ENCODE peak calls at places on chromosomes 2 and 18, in six cellular contexts. D, Z, L, W, J and Y are unnamed samples.

GRCh38 chr2:18674309-18674708 is 84.9 kb upstream of the NT5C1B start:
- DNase-seq in J (no peak), L (no peak), Z (no peak), D (no peak), W (no peak), Y (no peak)

GRCh38 chr2:12965540-12966269 is 249.0 kb downstream of the TRIB2 start:
- DNase-seq in L (no peak), J (peak; percentile 82), D (no peak), W (no peak), Z (no peak), Y (no peak)

GRCh38 chr2:43092520-43093179 is 133.8 kb downstream of the ZFP36L2 start:
- DNase-seq in L (no peak), D (no peak), J (no peak), W (no peak), Z (no peak), Y (no peak)

GRCh38 chr2:65901809-65902208 is 469.4 kb upstream of the SPRED2 start:
- DNase-seq in W (no peak), L (no peak), D (no peak), Z (no peak), J (no peak), Y (no peak)

GRCh38 chr2:196431957-196432356 is 207.6 kb upstream of the CCDC150 start:
- DNase-seq in L (no peak), D (no peak), Z (no peak), W (peak; percentile 85), J (peak; percentile 15), Y (no peak)

GRCh38 chr2:147045113-147045512 is 799.7 kb upstream of the ACVR2A start:
- DNase-seq in W (peak; percentile 83), D (no peak), J (peak; percentile 42), L (peak; percentile 28), Z (no peak), Y (no peak)

GRCh38 chr18:34848156-34848555 is 138.1 kb downstream of the DTNA start:
- DNase-seq in J (no peak), W (peak; percentile 5), L (no peak), D (no peak), Z (no peak), Y (no peak)

GRCh38 chr2:197576631-197577030 is 60.8 kb downstream of the MOB4 start:
- DNase-seq in W (no peak), D (no peak), Z (no peak), J (peak; percentile 39), L (no peak), Y (no peak)

GRCh38 chr2:233740875-233741274 is 12.0 kb downstream of the UGT1A3 start:
- DNase-seq in L (no peak), Z (no peak), W (no peak), D (no peak), J (no peak), Y (no peak)

GRCh38 chr2:149715005-149715592 is 127.5 kb upstream of the MMADHC start:
- DNase-seq in W (peak; percentile 86), L (no peak), D (no peak), J (peak; percentile 45), Z (no peak), Y (no peak)

GRCh38 chr2:74516070-74516633 is 1.9 kb downstream of the TLX2 start:
- DNase-seq in D (peak; percentile 86), W (peak; percentile 95), L (no peak), J (no peak), Z (no peak), Y (peak; percentile 73)

GRCh38 chr18:78624646-78625279 is 354.9 kb upstream of the SALL3 start:
- DNase-seq in W (no peak), D (no peak), J (no peak), Z (no peak), L (no peak), Y (no peak)

GRCh38 chr18:5895300-5895885 is at the start of gene TMEM200C:
- DNase-seq in Z (no peak), D (no peak), W (peak; percentile 72), J (peak; percentile 49), L (peak; percentile 23), Y (no peak)

GRCh38 chr2:25976884-25977741 is 5.2 kb downstream of the KIF3C start:
- DNase-seq in Z (no peak), J (peak; percentile 50), L (no peak), D (peak; percentile 29), W (no peak), Y (no peak)

GRCh38 chr18:36028859-36029258 is 38.5 kb downstream of the RPRD1A start:
- DNase-seq in Z (no peak), W (no peak), L (no peak), J (peak; percentile 70), D (no peak), Y (no peak)

GRCh38 chr2:112938904-112939303 is 27.9 kb downstream of the IL37 start:
- DNase-seq in Z (no peak), W (no peak), D (no peak), J (peak; percentile 70), L (no peak), Y (no peak)

GRCh38 chr2:152542995-152543481 is 174.2 kb downstream of the PRPF40A start:
- DNase-seq in W (peak; percentile 54), L (no peak), Z (peak; percentile 56), J (peak; percentile 99), D (no peak), Y (no peak)

GRCh38 chr2:216315817-216316603 is 56.3 kb downstream of the MARCHF4 start:
- DNase-seq in Z (no peak), D (no peak), L (no peak), J (peak; percentile 78), W (peak; percentile 24), Y (no peak)

GRCh38 chr18:65852273-65852672 is 101.5 kb downstream of the CDH7 start:
- DNase-seq in J (no peak), D (no peak), L (no peak), Z (no peak), W (no peak), Y (no peak)

GRCh38 chr2:43455735-43456642 is 139.8 kb downstream of the THADA start:
- DNase-seq in D (no peak), L (no peak), Z (no peak), W (no peak), J (peak; percentile 92), Y (no peak)

GRCh38 chr2:56185101-56185581 is 1.4 kb downstream of the CCDC85A start:
- DNase-seq in D (peak; percentile 66), W (peak; percentile 45), J (no peak), Z (no peak), L (peak; percentile 33), Y (peak; percentile 62)
- H3K4me1 ChIP-seq in D (peaks cover 27% of the 10 kb centered on the region), W (peaks cover 7% of the 10 kb centered on the region), J (no peaks in the 10 kb centered on the region), Z (peaks cover 6% of the 10 kb centered on the region), L (peaks cover 6% of the 10 kb centered on the region), Y (no peaks in the 10 kb centered on the region)

GRCh38 chr2:42047488-42048317 is at the start of gene PKDCC:
- DNase-seq in W (peak; percentile 86), D (peak; percentile 87), L (peak; percentile 89), Z (peak; percentile 91), J (peak; percentile 83), Y (peak; percentile 90)

GRCh38 chr2:42046819-42047487 is 868 bp upstream of the PKDCC start:
- DNase-seq in W (peak; percentile 91), Z (peak; percentile 77), D (no peak), L (peak; percentile 58), J (peak; percentile 29), Y (peak; percentile 70)

GRCh38 chr2:42044939-42045338 is 2.9 kb upstream of the PKDCC start:
- DNase-seq in W (no peak), D (no peak), J (no peak), Z (no peak), L (no peak), Y (no peak)

GRCh38 chr2:42045389-42045788 is 2.4 kb upstream of the PKDCC start:
- DNase-seq in Z (no peak), J (no peak), L (no peak), W (no peak), D (no peak), Y (no peak)

GRCh38 chr2:42045956-42046748 is 1.7 kb upstream of the PKDCC start:
- DNase-seq in W (no peak), D (no peak), Z (no peak), L (no peak), J (no peak), Y (no peak)
- H3K4me3 ChIP-seq in W (peak overlapping the region; percentile 74), D (no peak overlapping the region), Z (no peak overlapping the region), L (peak overlapping the region; percentile 90), J (no peak overlapping the region), Y (no peak overlapping the region)

GRCh38 chr2:180699657-180700361 is 280.6 kb upstream of the UBE2E3 start:
- DNase-seq in L (no peak), D (peak; percentile 64), Z (no peak), J (no peak), W (peak; percentile 11), Y (no peak)
- H3K36me3 ChIP-seq in L (no peaks in the 10 kb centered on the region), D (no peaks in the 10 kb centered on the region), Z (no peaks in the 10 kb centered on the region), J (no peaks in the 10 kb centered on the region), W (no peaks in the 10 kb centered on the region), Y (no peaks in the 10 kb centered on the region)

DNA sequence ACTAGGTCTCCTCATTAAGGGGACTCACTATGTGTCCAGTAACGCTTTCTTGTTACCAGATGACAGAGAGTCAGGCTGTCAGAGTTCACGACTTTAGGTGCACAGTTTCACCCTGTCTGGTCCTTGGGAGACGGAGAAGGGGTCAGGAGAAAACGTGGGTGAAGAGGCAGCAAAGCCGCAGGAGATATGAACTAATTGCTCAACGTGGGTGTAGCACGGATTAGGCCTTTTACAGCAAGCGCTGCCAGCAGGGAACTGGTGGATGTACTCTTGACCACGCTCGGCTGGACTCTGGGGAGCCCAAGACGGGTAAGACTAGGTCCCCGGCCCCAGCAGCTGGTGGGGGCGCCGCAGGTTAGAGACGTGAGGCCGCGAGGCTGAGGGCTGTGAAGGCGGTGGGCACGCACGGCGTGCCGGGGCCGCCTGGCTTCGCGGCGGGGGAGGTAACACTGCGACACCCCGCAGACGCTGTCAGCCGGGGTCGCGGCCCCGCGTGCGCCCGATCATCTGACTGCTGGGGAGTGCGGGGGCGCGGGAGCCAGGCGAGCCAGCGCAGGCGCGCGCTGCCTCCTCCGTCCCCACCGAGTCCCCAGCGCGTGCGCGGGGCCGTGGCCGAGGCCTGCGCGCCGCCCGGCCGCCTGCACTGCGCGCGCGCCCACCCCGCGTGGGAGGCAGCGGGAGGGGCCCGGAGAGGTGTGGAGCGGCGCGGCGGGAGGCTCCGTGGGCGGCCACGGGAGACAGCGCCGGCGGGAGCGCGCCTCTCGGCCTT is at the start of gene CLIP4:
- DNase-seq in Z (peak; percentile 80), D (peak; percentile 89), W (peak; percentile 57), J (peak; percentile 73), L (peak; percentile 71), Y (peak; percentile 76)
- H3K4me1 ChIP-seq in Z (peaks cover 4% of the 10 kb centered on the region), D (peaks cover 28% of the 10 kb centered on the region), W (peaks cover 6% of the 10 kb centered on the region), J (peaks cover 27% of the 10 kb centered on the region), L (no peaks in the 10 kb centered on the region), Y (peaks cover 32% of the 10 kb centered on the region)